ENCODE peak calls at places on chromosomes 16 and 17, in five cellular contexts. G is ovary, D is fibroblast of the aortic adventitia, R is GM10248, E is neural progenitor cell. Z is an unnamed sample.
A peak's percentile ranks its signal among the peaks of the same experiment; 100 is the strongest.

GRCh38 chr16:81612351-81613170 is 166.5 kb upstream of the PLCG2 start:
- DNase-seq in E (no peak), G (no peak), D (peak; percentile 86), R (no peak), Z (no peak)

GRCh38 chr17:8392674-8393469 is 4.8 kb downstream of the RNF222 start:
- DNase-seq in E (no peak), D (no peak), G (no peak), R (no peak), Z (no peak)

GRCh38 chr17:75910699-75911098 is 6.0 kb upstream of the MRPL38 start:
- DNase-seq in R (no peak), E (peak; percentile 54), D (no peak), G (no peak), Z (no peak)

GRCh38 chr16:2149630-2150417 is 1.4 kb downstream of the RAB26 start:
- DNase-seq in E (peak; percentile 38), D (no peak), R (no peak), G (no peak), Z (peak; percentile 43)

GRCh38 chr17:28942925-28943324 is 8.4 kb downstream of the PHF12 start:
- DNase-seq in E (no peak), D (no peak), R (no peak), G (no peak), Z (no peak)

GRCh38 chr17:38922538-38923291 is 2.7 kb upstream of the LASP1NB start:
- DNase-seq in D (peak; percentile 88), E (peak; percentile 83), R (no peak), G (peak; percentile 84), Z (peak; percentile 69)

GRCh38 chr17:59874366-59874765 is 18.4 kb downstream of the TUBD1 start:
- DNase-seq in G (no peak), E (no peak), R (no peak), D (no peak), Z (no peak)

GRCh38 chr17:5610956-5611355 is 26.6 kb upstream of the NLRP1 start:
- DNase-seq in R (no peak), D (no peak), E (no peak), G (no peak), Z (no peak)

GRCh38 chr17:79027925-79028491 is 4.0 kb downstream of the C1QTNF1 start:
- DNase-seq in D (peak; percentile 65), G (no peak), E (no peak), R (no peak), Z (peak; percentile 94)

GRCh38 chr17:82837586-82838320 is 2.1 kb downstream of the ZNF750 start:
- DNase-seq in D (no peak), G (no peak), E (no peak), R (no peak), Z (no peak)

GRCh38 chr17:37358098-37358829 is 17.5 kb upstream of the C17orf78 start:
- DNase-seq in R (peak; percentile 62), E (peak; percentile 95), D (peak; percentile 44), G (peak; percentile 57), Z (peak; percentile 70)

GRCh38 chr17:3916013-3916696 is at the start of gene P2RX1:
- DNase-seq in D (peak; percentile 55), R (no peak), E (no peak), G (peak; percentile 45), Z (no peak)

GRCh38 chr16:75114179-75114945 is 2.2 kb downstream of the LDHD start:
- DNase-seq in D (no peak), R (no peak), G (no peak), E (no peak), Z (no peak)

GRCh38 chr16:85111184-85111583 is 1.1 kb downstream of the CIBAR2 start:
- DNase-seq in G (no peak), D (no peak), E (no peak), R (no peak), Z (no peak)

GRCh38 chr17:10156579-10157488 is 41.6 kb downstream of the GAS7 start:
- DNase-seq in G (no peak), R (peak; percentile 83), E (no peak), D (no peak), Z (no peak)

GRCh38 chr16:75931043-75931442 is 204.8 kb upstream of the CPHXL start:
- DNase-seq in E (no peak), G (no peak), D (peak; percentile 17), R (no peak), Z (peak; percentile 79)

GRCh38 chr17:79915850-79916430 is 76.7 kb upstream of the CBX4 start:
- DNase-seq in E (peak; percentile 63), G (no peak), R (no peak), D (peak; percentile 46), Z (peak; percentile 83)

GRCh38 chr17:8420041-8420934 is 15.4 kb upstream of the NDEL1 start:
- DNase-seq in R (no peak), E (no peak), D (peak; percentile 80), G (peak; percentile 54), Z (peak; percentile 80)

GRCh38 chr16:71460246-71460645 is 1.8 kb downstream of the ZNF23 start:
- DNase-seq in D (peak; percentile 81), E (no peak), R (no peak), G (no peak), Z (peak; percentile 47)

GRCh38 chr17:13001991-13002615 is 15.7 kb downstream of the ELAC2 start:
- DNase-seq in E (no peak), G (no peak), D (peak; percentile 16), R (no peak), Z (no peak)

GRCh38 chr16:31360296-31360695 is 5.3 kb downstream of the ITGAX start:
- DNase-seq in D (no peak), E (no peak), G (no peak), R (no peak), Z (no peak)

GRCh38 chr17:76063880-76064546 is 8.3 kb downstream of the SRP68 start:
- DNase-seq in R (no peak), E (no peak), D (no peak), G (no peak), Z (no peak)

GRCh38 chr17:6297960-6298359 is 137.0 kb downstream of the AIPL1 start:
- DNase-seq in R (no peak), E (no peak), G (no peak), D (no peak), Z (no peak)

GRCh38 chr17:68539536-68540469 is 27.6 kb downstream of the PRKAR1A start:
- DNase-seq in D (peak; percentile 54), E (peak; percentile 24), R (no peak), G (peak; percentile 31), Z (no peak)

GRCh38 chr17:21199856-21200255 is 14.1 kb downstream of the TMEM11 start:
- DNase-seq in E (peak; percentile 76), G (no peak), D (no peak), R (no peak), Z (no peak)

GRCh38 chr17:73342549-73343167 is 30.9 kb upstream of the CDC42EP4 start:
- DNase-seq in D (peak; percentile 71), G (no peak), R (no peak), E (peak; percentile 70), Z (no peak)
- TF ChIP-seq CTCF in D (peak; percentile 29), G (no peak), R (no peak), E (peak; percentile 31), Z (no peak)

GRCh38 chr17:43171761-43172487 is 910 bp downstream of the NBR1 start:
- DNase-seq in E (peak; percentile 8), G (peak; percentile 56), D (peak; percentile 95), R (no peak), Z (peak; percentile 86)
- TF ChIP-seq CTCF in E (peak; percentile 39), G (no peak), D (peak; percentile 22), R (peak; percentile 22), Z (peak; percentile 12)

GRCh38 chr17:17497065-17497844 is 1.1 kb upstream of the RASD1 start:
- DNase-seq in G (no peak), R (no peak), E (no peak), D (peak; percentile 12), Z (no peak)
- TF ChIP-seq CTCF in G (no peak), R (no peak), E (no peak), D (no peak), Z (no peak)

GRCh38 chr17:14813649-14814048 is 451.5 kb downstream of the PMP22 start:
- DNase-seq in D (peak; percentile 15), G (no peak), E (peak; percentile 71), R (no peak), Z (no peak)
- TF ChIP-seq CTCF in D (peak; percentile 26), G (no peak), E (peak; percentile 54), R (peak; percentile 10), Z (no peak)

GRCh38 chr17:74245145-74245817 is 28.8 kb upstream of the DNAI2 start:
- DNase-seq in E (peak; percentile 91), R (no peak), D (no peak), G (no peak), Z (no peak)
- TF ChIP-seq CTCF in E (peak; percentile 33), R (no peak), D (no peak), G (no peak), Z (no peak)

GRCh38 chr16:12350945-12351344 is 374.4 kb downstream of the SNX29 start:
- DNase-seq in E (peak; percentile 20), D (no peak), R (no peak), G (no peak), Z (no peak)
- TF ChIP-seq CTCF in E (peak; percentile 30), D (no peak), R (no peak), G (no peak), Z (no peak)

DNA sequence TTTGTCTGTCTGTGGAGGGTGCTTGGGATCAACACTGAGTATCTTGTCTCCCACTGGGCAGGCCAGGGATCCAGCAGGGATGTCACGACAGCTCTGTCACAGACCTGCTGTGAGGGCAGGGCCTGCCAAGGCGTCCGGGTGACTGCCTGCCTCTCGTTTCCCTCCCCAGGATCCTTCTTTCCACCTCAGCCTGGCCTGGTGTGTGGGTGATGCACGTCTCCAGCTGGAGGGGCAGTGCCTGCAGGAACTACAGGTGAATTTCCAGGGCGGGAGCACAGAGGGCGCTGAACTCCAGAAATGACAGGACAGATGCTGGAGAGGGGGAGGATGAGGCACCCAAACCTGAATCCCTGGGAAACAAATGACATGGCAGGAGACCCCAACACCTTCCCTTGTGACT is 6.8 kb upstream of the MMP15 start:
- DNase-seq in E (peak; percentile 39), R (no peak), G (no peak), D (no peak), Z (no peak)
- TF ChIP-seq CTCF in E (peak; percentile 41), R (no peak), G (no peak), D (no peak), Z (no peak)